ENCODE peak calls at places on chromosomes 3 and 15, in six cellular contexts. T, Y, J, O, D and E are unnamed samples.
A peak's percentile ranks its signal among the peaks of the same experiment; 100 is the strongest.

GRCh38 chr3:44339181-44339741 is 695 bp downstream of the TCAIM start:
- DNase-seq in Y (no peak), D (no peak), J (no peak), O (no peak), T (no peak), E (no peak)

GRCh38 chr3:20380310-20380709 is 194.3 kb upstream of the SGO1 start:
- DNase-seq in Y (no peak), T (no peak), J (no peak), O (no peak), D (no peak), E (no peak)

GRCh38 chr3:132879651-132880050 is 157.4 kb upstream of the NPHP3 start:
- DNase-seq in O (no peak), T (peak; percentile 31), J (no peak), Y (no peak), D (no peak), E (no peak)

GRCh38 chr3:185409957-185410356 is 47.0 kb downstream of the MAP3K13 start:
- DNase-seq in T (no peak), Y (no peak), J (no peak), O (no peak), D (no peak), E (no peak)

GRCh38 chr3:173745952-173746682 is 348.6 kb downstream of the NLGN1 start:
- DNase-seq in J (no peak), D (peak; percentile 54), O (no peak), T (no peak), Y (no peak), E (no peak)

GRCh38 chr3:12966847-12967750 is 106.1 kb downstream of the IQSEC1 start:
- DNase-seq in O (no peak), T (no peak), Y (no peak), D (no peak), J (peak; percentile 47), E (no peak)

GRCh38 chr3:171614318-171614967 is 154.2 kb upstream of the TNIK start:
- DNase-seq in O (no peak), Y (no peak), D (no peak), J (no peak), T (peak; percentile 78), E (no peak)

GRCh38 chr3:138835177-138835757 is 539 bp upstream of the PIK3CB start:
- DNase-seq in T (no peak), Y (no peak), D (no peak), O (no peak), J (no peak), E (no peak)

GRCh38 chr3:194006102-194006501 is 129.8 kb upstream of the HES1 start:
- DNase-seq in Y (no peak), T (no peak), J (no peak), D (no peak), O (no peak), E (no peak)

GRCh38 chr3:8069981-8070380 is 431.6 kb upstream of the LMCD1 start:
- DNase-seq in D (peak; percentile 5), T (no peak), O (no peak), J (no peak), Y (no peak), E (no peak)

GRCh38 chr3:180684807-180685206 is 5.5 kb upstream of the CCDC39 start:
- DNase-seq in Y (no peak), D (no peak), J (no peak), T (no peak), O (no peak), E (no peak)

GRCh38 chr15:89119489-89120478 is 31.5 kb downstream of the ABHD2 start:
- DNase-seq in T (no peak), D (peak; percentile 66), O (no peak), J (no peak), Y (no peak), E (no peak)

GRCh38 chr3:101102678-101103296 is 109.6 kb upstream of the ABI3BP start:
- DNase-seq in T (no peak), D (no peak), Y (no peak), J (no peak), O (no peak), E (no peak)

GRCh38 chr3:100879445-100879844 is 113.8 kb downstream of the ABI3BP start:
- DNase-seq in J (no peak), Y (no peak), O (no peak), D (no peak), T (no peak), E (no peak)

GRCh38 chr3:104982130-104982529 is 384.6 kb upstream of the ALCAM start:
- DNase-seq in D (no peak), T (no peak), J (no peak), O (no peak), Y (no peak), E (no peak)

GRCh38 chr3:55333041-55333440 is 154.1 kb downstream of the WNT5A start:
- DNase-seq in T (no peak), D (no peak), J (no peak), O (no peak), Y (no peak), E (no peak)

GRCh38 chr3:153977148-153977547 is 144.0 kb upstream of the ARHGEF26 start:
- DNase-seq in T (no peak), Y (no peak), O (no peak), J (no peak), D (peak; percentile 29), E (no peak)

GRCh38 chr3:138455801-138456716 is 21.6 kb downstream of the ESYT3 start:
- DNase-seq in T (no peak), O (peak; percentile 35), D (peak; percentile 65), J (no peak), Y (no peak), E (no peak)

GRCh38 chr3:143337387-143337786 is 217.8 kb downstream of the CHST2 start:
- DNase-seq in Y (no peak), T (no peak), J (no peak), D (no peak), O (no peak), E (peak; percentile 98)

GRCh38 chr15:60326824-60327654 is 70.7 kb downstream of the ANXA2 start:
- DNase-seq in D (peak; percentile 76), T (peak; percentile 51), J (no peak), O (no peak), Y (no peak), E (peak; percentile 36)

GRCh38 chr3:105997466-105997799 is 128.6 kb upstream of the CBLB start:
- DNase-seq in Y (no peak), J (no peak), D (no peak), O (no peak), T (no peak), E (no peak)

GRCh38 chr15:99998661-99999101 is 265.4 kb upstream of the LYSMD4 start:
- DNase-seq in J (no peak), Y (no peak), T (no peak), D (peak; percentile 86), O (no peak), E (no peak)

GRCh38 chr3:29335438-29335837 is 54.6 kb downstream of the RBMS3 start:
- DNase-seq in T (peak; percentile 45), Y (no peak), J (no peak), D (peak; percentile 95), O (no peak), E (peak; percentile 66)

GRCh38 chr15:96335429-96335807 is 4.9 kb downstream of the NR2F2 start:
- DNase-seq in J (no peak), D (peak; percentile 27), O (no peak), Y (no peak), T (no peak), E (no peak)

GRCh38 chr3:16741103-16741758 is 136.0 kb upstream of the DAZL start:
- DNase-seq in Y (no peak), D (peak; percentile 92), O (no peak), T (no peak), J (no peak), E (no peak)

GRCh38 chr3:184323696-184324095 is 9.3 kb downstream of the EIF4G1 start:
- DNase-seq in O (no peak), T (peak; percentile 4), Y (no peak), D (no peak), J (no peak), E (no peak)

GRCh38 chr3:27387625-27388024 is 18.4 kb upstream of the NEK10 start:
- DNase-seq in T (no peak), O (no peak), Y (no peak), D (no peak), J (no peak), E (no peak)

GRCh38 chr3:12187448-12188327 is 29.0 kb upstream of the TIMP4 start:
- DNase-seq in Y (no peak), T (no peak), O (peak; percentile 76), J (no peak), D (peak; percentile 60), E (no peak)

GRCh38 chr3:138867996-138868395 is 33.3 kb upstream of the PIK3CB start:
- DNase-seq in O (no peak), T (no peak), J (no peak), D (no peak), Y (no peak), E (no peak)

GRCh38 chr3:37526511-37526910 is 335.2 kb upstream of the CTDSPL start:
- DNase-seq in J (no peak), Y (no peak), D (peak; percentile 38), T (no peak), O (no peak), E (no peak)

GRCh38 chr15:66588971-66589370 is 23.2 kb upstream of the LCTL start:
- DNase-seq in Y (no peak), J (no peak), O (no peak), T (no peak), D (no peak), E (no peak)

GRCh38 chr3:168581718-168582332 is 486.1 kb upstream of the GOLIM4 start:
- DNase-seq in D (no peak), J (no peak), T (peak; percentile 24), O (no peak), Y (no peak), E (no peak)

GRCh38 chr15:70375586-70375985 is 277.9 kb upstream of the TLE3 start:
- DNase-seq in T (no peak), Y (no peak), J (no peak), O (peak; percentile 44), D (no peak), E (no peak)

GRCh38 chr3:42257007-42257406 is 9.0 kb downstream of the CCK start:
- DNase-seq in T (no peak), Y (no peak), J (no peak), D (peak; percentile 55), O (no peak), E (no peak)

GRCh38 chr3:87082806-87083440 is 92.0 kb upstream of the VGLL3 start:
- DNase-seq in T (peak; percentile 55), D (peak; percentile 78), O (no peak), Y (no peak), J (no peak), E (no peak)

GRCh38 chr3:197495059-197495455 is 60.7 kb downstream of the BDH1 start:
- DNase-seq in J (no peak), Y (no peak), D (no peak), O (no peak), T (no peak), E (no peak)

GRCh38 chr15:98785408-98785795 is 137.1 kb downstream of the IGF1R start:
- DNase-seq in O (no peak), D (no peak), J (no peak), T (no peak), Y (no peak), E (no peak)

GRCh38 chr3:122940628-122941086 is 86.9 kb downstream of the SEMA5B start:
- DNase-seq in T (no peak), O (no peak), Y (no peak), D (no peak), J (no peak), E (peak; percentile 49)